ENCODE peak calls at places on chromosomes 16 and 17, in five cellular contexts. B is ovary, X is neural crest cell, N is coronary artery, J is bronchial epithelial cell. I is an unnamed sample.
A peak's percentile ranks its signal among the peaks of the same experiment; 100 is the strongest.

GRCh38 chr17:20010099-20010863 is 1.1 kb downstream of the SPECC1 start:
- DNase-seq in J (peak; percentile 61), N (no peak), B (peak; percentile 51), X (peak; percentile 12), I (peak; percentile 29)

GRCh38 chr17:49439673-49440571 is 25.2 kb upstream of the PHB1 start:
- DNase-seq in J (no peak), B (no peak), N (peak; percentile 53), X (no peak), I (no peak)

GRCh38 chr16:15427648-15428239 is 6.6 kb upstream of the BMERB1 start:
- DNase-seq in N (peak; percentile 82), B (peak; percentile 81), X (peak; percentile 7), J (peak; percentile 49), I (peak; percentile 38)

GRCh38 chr17:75707096-75707720 is 14.1 kb upstream of the ITGB4 start:
- DNase-seq in B (no peak), X (no peak), N (no peak), J (peak; percentile 76), I (no peak)

GRCh38 chr17:77804796-77805426 is 153.6 kb upstream of the TNRC6C start:
- DNase-seq in X (no peak), B (no peak), N (no peak), J (no peak), I (no peak)

GRCh38 chr17:46930083-46930482 is 7.1 kb downstream of the GOSR2 start:
- DNase-seq in N (no peak), J (no peak), X (no peak), B (no peak), I (no peak)

GRCh38 chr16:8866118-8866883 is 2.5 kb downstream of the CARHSP1 start:
- DNase-seq in B (peak; percentile 81), X (peak; percentile 57), J (no peak), N (no peak), I (no peak)

GRCh38 chr16:71788578-71788977 is 20.1 kb downstream of the AP1G1 start:
- DNase-seq in N (no peak), X (no peak), J (no peak), B (no peak), I (no peak)

GRCh38 chr17:44095647-44096496 is 25.3 kb downstream of the G6PC3 start:
- DNase-seq in N (no peak), X (peak; percentile 63), J (peak; percentile 81), B (peak; percentile 80), I (peak; percentile 84)

GRCh38 chr17:12545877-12546513 is 119.7 kb upstream of the MYOCD start:
- DNase-seq in B (peak; percentile 29), N (no peak), J (peak; percentile 67), X (peak; percentile 33), I (peak; percentile 55)

GRCh38 chr17:36504156-36504545 is 17.7 kb downstream of the ZNHIT3 start:
- DNase-seq in N (no peak), J (no peak), X (no peak), B (no peak), I (no peak)
- TF ChIP-seq CTCF in N (no peak), J (no peak), X (no peak), B (no peak), I (no peak)

DNA sequence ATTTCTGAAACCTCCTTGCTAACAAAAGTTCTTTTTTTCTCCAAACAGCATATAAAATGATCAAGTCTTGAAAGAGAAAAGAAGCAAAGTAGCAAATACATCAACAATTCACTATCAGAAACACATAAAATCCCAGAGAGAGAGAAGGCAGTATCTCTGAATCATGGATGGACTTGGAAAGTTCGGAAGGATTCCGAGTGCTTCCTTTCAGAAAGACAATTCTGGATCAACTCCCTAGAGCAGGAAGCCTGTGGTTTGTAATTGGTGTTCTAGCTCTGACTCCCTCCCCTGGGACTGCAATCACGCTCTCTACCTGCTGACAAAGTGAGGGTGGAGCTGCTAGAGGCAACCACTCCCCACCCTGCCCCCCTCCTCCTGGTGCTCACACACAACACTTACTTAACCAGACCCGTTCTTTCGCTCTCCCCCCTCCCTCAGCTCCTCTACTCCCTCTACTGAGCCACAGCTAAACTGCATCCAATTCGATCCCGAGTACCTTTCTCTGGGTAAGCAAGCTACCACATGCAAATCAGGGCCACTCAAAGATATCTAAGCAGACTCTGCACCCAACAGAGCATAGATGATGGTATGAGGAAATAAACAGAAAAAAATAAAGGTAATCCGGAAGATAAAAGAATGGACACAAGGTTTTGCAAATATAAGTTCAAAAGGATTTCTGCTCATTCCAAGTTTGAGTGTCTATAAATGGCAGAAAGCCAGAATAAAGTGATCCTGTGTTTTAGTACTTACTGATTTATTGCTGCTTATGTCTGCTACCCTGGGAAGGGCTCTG is at the start of gene RNF43:
- DNase-seq in N (peak; percentile 80), J (peak; percentile 99), X (peak; percentile 70), B (peak; percentile 77), I (peak; percentile 78)
- TF ChIP-seq CTCF in N (peak; percentile 52), J (peak; percentile 89), X (peak; percentile 75), B (peak; percentile 64), I (peak; percentile 57)

GRCh38 chr17:70808596-70808995 is 639.3 kb downstream of the KCNJ2 start:
- DNase-seq in J (peak; percentile 36), B (no peak), N (no peak), X (no peak), I (no peak)
- TF ChIP-seq CTCF in J (peak; percentile 64), B (no peak), N (no peak), X (peak; percentile 47), I (peak; percentile 60)

GRCh38 chr16:70738083-70738977 is 52.5 kb upstream of the MTSS2 start:
- DNase-seq in N (no peak), X (peak; percentile 6), J (peak; percentile 54), B (no peak), I (peak; percentile 71)
- TF ChIP-seq CTCF in N (peak; percentile 65), X (peak; percentile 65), J (peak; percentile 93), B (peak; percentile 47), I (peak; percentile 72)

GRCh38 chr16:46688101-46688656 is 799 bp downstream of the VPS35 start:
- DNase-seq in J (peak; percentile 90), X (no peak), B (no peak), N (no peak), I (no peak)
- TF ChIP-seq CTCF in J (no peak), X (no peak), B (no peak), N (no peak), I (no peak)

DNA sequence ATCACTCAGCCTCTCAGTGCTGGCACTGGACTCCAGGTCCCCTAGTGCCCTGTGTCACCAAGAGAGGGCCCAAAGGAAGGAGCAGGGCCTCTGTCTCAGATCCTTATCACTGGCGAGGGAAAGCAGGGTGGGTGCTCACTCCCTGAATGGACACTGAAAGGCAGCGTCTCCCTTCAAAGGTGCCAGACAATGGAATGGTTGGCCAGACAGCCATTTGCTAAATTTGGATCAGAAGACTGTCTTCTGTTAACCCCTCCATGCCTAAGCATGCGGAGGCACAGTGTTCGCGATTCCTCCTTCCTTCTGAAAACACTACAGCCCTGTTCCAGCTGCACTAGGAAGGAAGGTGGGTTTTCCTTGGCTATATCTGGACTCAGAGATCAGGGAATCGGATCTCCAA is 48.4 kb downstream of the SRCIN1 start:
- DNase-seq in X (no peak), N (no peak), J (no peak), B (no peak), I (no peak)
- TF ChIP-seq CTCF in X (no peak), N (no peak), J (no peak), B (no peak), I (no peak)

DNA sequence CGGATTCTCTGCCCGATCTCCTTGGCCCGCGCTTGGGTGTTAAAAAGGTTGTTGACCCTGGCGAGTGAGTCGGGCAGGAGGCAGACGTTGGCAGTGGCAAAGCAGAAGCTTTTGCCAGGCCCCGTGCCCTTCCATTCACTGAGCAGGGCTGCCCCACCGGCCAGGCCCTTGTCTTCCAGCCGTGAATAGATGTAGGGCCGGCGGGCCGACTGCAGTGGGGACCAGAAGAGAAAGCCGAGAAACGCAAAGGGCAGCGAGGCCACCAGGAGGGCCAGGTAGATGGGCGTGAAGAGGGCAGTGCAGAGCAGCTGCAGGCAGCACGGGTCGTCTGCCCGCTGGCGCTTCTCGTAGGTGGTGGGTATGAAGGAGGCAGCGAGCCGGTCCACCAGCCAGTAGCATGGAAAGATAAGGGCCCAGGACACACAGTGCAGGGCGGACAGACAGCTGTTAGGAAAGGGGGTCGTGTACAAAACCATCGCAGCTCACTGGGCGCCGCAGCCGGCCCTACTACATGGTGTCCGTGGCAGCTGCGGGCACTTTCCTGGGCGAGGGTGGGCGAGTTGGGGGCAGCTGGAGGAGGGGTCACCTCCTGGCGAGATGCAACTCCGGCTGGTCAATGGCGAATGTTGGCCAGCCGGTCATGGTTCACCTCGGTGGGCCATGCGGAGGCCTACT is 61.0 kb downstream of the PRMT7 start:
- DNase-seq in B (no peak), N (no peak), X (no peak), J (no peak), I (no peak)
- TF ChIP-seq CTCF in B (no peak), N (no peak), X (no peak), J (no peak), I (no peak)

DNA sequence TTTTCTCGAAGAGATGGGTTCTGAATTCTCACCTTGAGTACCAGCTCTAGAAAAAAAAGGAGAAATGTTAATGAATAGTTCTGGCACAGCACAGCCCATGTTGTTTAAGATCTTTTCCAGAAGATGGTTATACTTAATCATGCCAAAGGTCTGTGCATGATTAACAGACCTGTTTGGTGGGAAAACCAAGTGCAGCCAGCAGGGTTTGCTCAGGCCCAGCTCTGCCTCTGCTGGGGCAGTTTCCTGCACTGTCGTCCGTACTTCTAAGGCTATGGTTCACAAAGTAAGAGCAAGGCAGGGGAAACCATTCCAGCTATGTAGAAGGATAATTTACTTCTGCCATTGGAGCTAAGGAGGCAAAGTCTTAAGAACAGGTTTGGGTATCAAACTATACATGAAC is 10.6 kb downstream of the ANKRD40 start:
- DNase-seq in N (no peak), J (no peak), X (no peak), B (no peak), I (no peak)
- TF ChIP-seq CTCF in N (no peak), J (no peak), X (no peak), B (no peak), I (no peak)

GRCh38 chr17:57895382-57896060 is 45.7 kb upstream of the MRPS23 start:
- DNase-seq in N (no peak), X (no peak), B (peak; percentile 59), J (no peak), I (no peak)
- TF ChIP-seq CTCF in N (no peak), X (no peak), B (no peak), J (no peak), I (no peak)

GRCh38 chr16:2178321-2179106 is 17.9 kb downstream of the CASKIN1 start:
- DNase-seq in B (no peak), X (no peak), J (no peak), N (no peak), I (peak; percentile 72)
- TF ChIP-seq CTCF in B (no peak), X (no peak), J (no peak), N (no peak), I (no peak)

I was measured in endothelial cell.